ENCODE peak calls at places on chromosomes 13 and 19, in seven cellular contexts. One of them, this sample, is unnamed. For H3K4me1 and H3K36me3, the result is how much of the 10 kb centered on the place peaks cover.

GRCh38 chr13:41111454-41111853 is 21.1 kb downstream of the KBTBD6 start:
- DNase-seq in ovary: no peak
- DNase-seq in neural progenitor cell: no peak
- DNase-seq in aorta: no peak
- DNase-seq in naive thymus-derived CD4-positive, alpha-beta T cell: no peak
- DNase-seq in effector memory CD4-positive, alpha-beta T cell: no peak
- DNase-seq in Peyer's patch: no peak
- DNase-seq in this sample: no peak

GRCh38 chr13:105389373-105389772 is 1146.1 kb downstream of the EFNB2 start:
- DNase-seq in ovary: no peak
- DNase-seq in neural progenitor cell: no peak
- DNase-seq in aorta: no peak
- DNase-seq in naive thymus-derived CD4-positive, alpha-beta T cell: no peak
- DNase-seq in effector memory CD4-positive, alpha-beta T cell: no peak
- DNase-seq in Peyer's patch: no peak
- DNase-seq in this sample: no peak

GRCh38 chr13:113468461-113469147 is 15.3 kb upstream of the ADPRHL1 start:
- DNase-seq in ovary: no peak
- DNase-seq in neural progenitor cell: peak
- DNase-seq in aorta: no peak
- DNase-seq in naive thymus-derived CD4-positive, alpha-beta T cell: no peak
- DNase-seq in effector memory CD4-positive, alpha-beta T cell: no peak
- DNase-seq in Peyer's patch: no peak
- DNase-seq in this sample: no peak

GRCh38 chr13:29532136-29532535 is 63.4 kb downstream of the SLC7A1 start:
- DNase-seq in ovary: no peak
- DNase-seq in neural progenitor cell: no peak
- DNase-seq in aorta: no peak
- DNase-seq in naive thymus-derived CD4-positive, alpha-beta T cell: no peak
- DNase-seq in effector memory CD4-positive, alpha-beta T cell: no peak
- DNase-seq in Peyer's patch: no peak
- DNase-seq in this sample: no peak

GRCh38 chr19:51514866-51515481 is 13.4 kb upstream of the SIGLEC12 start:
- DNase-seq in ovary: no peak
- DNase-seq in neural progenitor cell: peak
- DNase-seq in aorta: no peak
- DNase-seq in naive thymus-derived CD4-positive, alpha-beta T cell: peak
- DNase-seq in effector memory CD4-positive, alpha-beta T cell: no peak
- DNase-seq in Peyer's patch: no peak
- DNase-seq in this sample: peak

GRCh38 chr13:94178625-94179244 is 300.7 kb downstream of the DCT start:
- DNase-seq in ovary: no peak
- DNase-seq in neural progenitor cell: no peak
- DNase-seq in aorta: no peak
- DNase-seq in naive thymus-derived CD4-positive, alpha-beta T cell: no peak
- DNase-seq in effector memory CD4-positive, alpha-beta T cell: no peak
- DNase-seq in Peyer's patch: no peak
- DNase-seq in this sample: no peak

GRCh38 chr13:106259928-106260327 is 275.5 kb downstream of the EFNB2 start:
- DNase-seq in ovary: no peak
- DNase-seq in neural progenitor cell: no peak
- DNase-seq in aorta: no peak
- DNase-seq in naive thymus-derived CD4-positive, alpha-beta T cell: no peak
- DNase-seq in effector memory CD4-positive, alpha-beta T cell: no peak
- DNase-seq in Peyer's patch: no peak
- DNase-seq in this sample: no peak

GRCh38 chr13:52002361-52002760 is 8.9 kb downstream of the ATP7B start:
- DNase-seq in ovary: no peak
- DNase-seq in neural progenitor cell: no peak
- DNase-seq in aorta: no peak
- DNase-seq in naive thymus-derived CD4-positive, alpha-beta T cell: no peak
- DNase-seq in effector memory CD4-positive, alpha-beta T cell: no peak
- DNase-seq in Peyer's patch: no peak
- DNase-seq in this sample: no peak

GRCh38 chr19:45895519-45895972 is 6.9 kb downstream of the MYPOP start:
- DNase-seq in ovary: no peak
- DNase-seq in neural progenitor cell: no peak
- DNase-seq in aorta: no peak
- DNase-seq in naive thymus-derived CD4-positive, alpha-beta T cell: no peak
- DNase-seq in effector memory CD4-positive, alpha-beta T cell: no peak
- DNase-seq in Peyer's patch: no peak
- DNase-seq in this sample: no peak

GRCh38 chr13:108102771-108103170 is 112.6 kb downstream of the LIG4 start:
- DNase-seq in ovary: no peak
- DNase-seq in neural progenitor cell: no peak
- DNase-seq in aorta: no peak
- DNase-seq in naive thymus-derived CD4-positive, alpha-beta T cell: no peak
- DNase-seq in effector memory CD4-positive, alpha-beta T cell: no peak
- DNase-seq in Peyer's patch: no peak
- DNase-seq in this sample: no peak

GRCh38 chr13:26508885-26509284 is 48.6 kb upstream of the WASF3 start:
- DNase-seq in ovary: peak
- DNase-seq in neural progenitor cell: no peak
- DNase-seq in aorta: peak
- DNase-seq in naive thymus-derived CD4-positive, alpha-beta T cell: no peak
- DNase-seq in effector memory CD4-positive, alpha-beta T cell: no peak
- DNase-seq in Peyer's patch: peak
- DNase-seq in this sample: no peak

GRCh38 chr13:108200781-108201398 is 14.4 kb downstream of the LIG4 start:
- DNase-seq in ovary: no peak
- DNase-seq in neural progenitor cell: no peak
- DNase-seq in aorta: no peak
- DNase-seq in naive thymus-derived CD4-positive, alpha-beta T cell: no peak
- DNase-seq in effector memory CD4-positive, alpha-beta T cell: no peak
- DNase-seq in Peyer's patch: no peak
- DNase-seq in this sample: no peak

GRCh38 chr13:50224534-50224933 is 209.3 kb downstream of the KCNRG start:
- DNase-seq in ovary: no peak
- DNase-seq in neural progenitor cell: no peak
- DNase-seq in aorta: no peak
- DNase-seq in naive thymus-derived CD4-positive, alpha-beta T cell: no peak
- DNase-seq in effector memory CD4-positive, alpha-beta T cell: no peak
- DNase-seq in Peyer's patch: no peak
- DNase-seq in this sample: no peak

GRCh38 chr13:110113284-110113764 is 193.6 kb downstream of the COL4A1 start:
- DNase-seq in ovary: no peak
- DNase-seq in neural progenitor cell: no peak
- DNase-seq in aorta: no peak
- DNase-seq in naive thymus-derived CD4-positive, alpha-beta T cell: no peak
- DNase-seq in effector memory CD4-positive, alpha-beta T cell: no peak
- DNase-seq in Peyer's patch: no peak
- DNase-seq in this sample: no peak

GRCh38 chr13:77696863-77697207 is 652 bp upstream of the SLAIN1 start:
- DNase-seq in ovary: no peak
- DNase-seq in neural progenitor cell: no peak
- DNase-seq in aorta: no peak
- DNase-seq in naive thymus-derived CD4-positive, alpha-beta T cell: no peak
- DNase-seq in effector memory CD4-positive, alpha-beta T cell: no peak
- DNase-seq in Peyer's patch: no peak
- DNase-seq in this sample: no peak

GRCh38 chr13:39602614-39603366 is at the start of gene LHFPL6:
- DNase-seq in ovary: peak
- DNase-seq in neural progenitor cell: peak
- DNase-seq in aorta: peak
- DNase-seq in naive thymus-derived CD4-positive, alpha-beta T cell: no peak
- DNase-seq in effector memory CD4-positive, alpha-beta T cell: no peak
- DNase-seq in Peyer's patch: peak
- DNase-seq in this sample: peak

GRCh38 chr13:65454403-65454802 is 1775.7 kb downstream of the PCDH9 start:
- DNase-seq in ovary: no peak
- DNase-seq in neural progenitor cell: no peak
- DNase-seq in aorta: no peak
- DNase-seq in naive thymus-derived CD4-positive, alpha-beta T cell: no peak
- DNase-seq in effector memory CD4-positive, alpha-beta T cell: no peak
- DNase-seq in Peyer's patch: no peak
- DNase-seq in this sample: no peak

GRCh38 chr19:39237200-39238184 is 7.3 kb downstream of the IFNL3 start:
- DNase-seq in ovary: no peak
- DNase-seq in neural progenitor cell: no peak
- DNase-seq in aorta: no peak
- DNase-seq in naive thymus-derived CD4-positive, alpha-beta T cell: no peak
- DNase-seq in effector memory CD4-positive, alpha-beta T cell: no peak
- DNase-seq in Peyer's patch: peak
- DNase-seq in this sample: peak

GRCh38 chr19:18898081-18898532 is 2.1 kb upstream of the CERS1 start:
- DNase-seq in ovary: no peak
- DNase-seq in neural progenitor cell: peak
- DNase-seq in aorta: no peak
- DNase-seq in naive thymus-derived CD4-positive, alpha-beta T cell: no peak
- DNase-seq in effector memory CD4-positive, alpha-beta T cell: no peak
- DNase-seq in Peyer's patch: no peak
- DNase-seq in this sample: peak

GRCh38 chr19:44800461-44800860 is 8.4 kb upstream of the BCAM start:
- DNase-seq in ovary: peak
- DNase-seq in neural progenitor cell: peak
- DNase-seq in aorta: peak
- DNase-seq in naive thymus-derived CD4-positive, alpha-beta T cell: peak
- DNase-seq in effector memory CD4-positive, alpha-beta T cell: peak
- DNase-seq in Peyer's patch: peak
- DNase-seq in this sample: peak

GRCh38 chr13:86002921-86003488 is 203.8 kb upstream of the SLITRK6 start:
- DNase-seq in ovary: no peak
- DNase-seq in neural progenitor cell: peak
- DNase-seq in aorta: no peak
- DNase-seq in naive thymus-derived CD4-positive, alpha-beta T cell: no peak
- DNase-seq in effector memory CD4-positive, alpha-beta T cell: no peak
- DNase-seq in Peyer's patch: no peak
- DNase-seq in this sample: no peak

GRCh38 chr19:10747674-10748073 is 29.8 kb downstream of the DNM2 start:
- DNase-seq in ovary: peak
- DNase-seq in neural progenitor cell: no peak
- DNase-seq in aorta: no peak
- DNase-seq in naive thymus-derived CD4-positive, alpha-beta T cell: no peak
- DNase-seq in effector memory CD4-positive, alpha-beta T cell: no peak
- DNase-seq in Peyer's patch: peak
- DNase-seq in this sample: peak
- H3K27ac ChIP-seq in ovary: no peak
- H3K27ac ChIP-seq in neural progenitor cell: no peak
- H3K27ac ChIP-seq in aorta: no peak
- H3K27ac ChIP-seq in naive thymus-derived CD4-positive, alpha-beta T cell: peak
- H3K27ac ChIP-seq in effector memory CD4-positive, alpha-beta T cell: peak
- H3K27ac ChIP-seq in Peyer's patch: peak
- H3K27ac ChIP-seq in this sample: peak

DNA sequence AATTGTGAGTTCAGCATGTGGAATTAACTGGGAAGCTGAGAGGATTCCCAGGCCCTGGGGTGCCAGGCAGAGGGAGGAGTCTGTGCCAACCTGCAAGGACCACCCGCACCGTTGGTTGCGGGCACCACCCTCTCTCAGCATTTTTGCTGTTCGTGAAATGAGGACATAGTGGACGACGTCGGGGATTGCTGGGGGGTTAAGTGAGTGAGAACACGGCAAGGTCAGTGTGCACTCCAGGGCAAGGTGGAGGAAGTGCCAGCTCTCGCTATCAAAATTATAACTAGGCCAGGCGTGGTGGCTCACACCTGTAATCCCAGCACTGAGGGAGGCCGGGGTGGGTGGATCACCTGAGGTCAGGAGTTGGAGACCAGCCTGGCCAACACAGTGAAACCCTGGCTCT is 2.2 kb downstream of the FXYD3 start:
- DNase-seq in ovary: no peak
- DNase-seq in neural progenitor cell: no peak
- DNase-seq in aorta: peak
- DNase-seq in naive thymus-derived CD4-positive, alpha-beta T cell: no peak
- DNase-seq in effector memory CD4-positive, alpha-beta T cell: no peak
- DNase-seq in Peyer's patch: no peak
- DNase-seq in this sample: peak
- H3K4me1 ChIP-seq in ovary: under half
- H3K4me1 ChIP-seq in neural progenitor cell: under half
- H3K4me1 ChIP-seq in aorta: under half
- H3K4me1 ChIP-seq in naive thymus-derived CD4-positive, alpha-beta T cell: under half
- H3K4me1 ChIP-seq in effector memory CD4-positive, alpha-beta T cell: under half
- H3K4me1 ChIP-seq in Peyer's patch: under half
- H3K4me1 ChIP-seq in this sample: under half

DNA sequence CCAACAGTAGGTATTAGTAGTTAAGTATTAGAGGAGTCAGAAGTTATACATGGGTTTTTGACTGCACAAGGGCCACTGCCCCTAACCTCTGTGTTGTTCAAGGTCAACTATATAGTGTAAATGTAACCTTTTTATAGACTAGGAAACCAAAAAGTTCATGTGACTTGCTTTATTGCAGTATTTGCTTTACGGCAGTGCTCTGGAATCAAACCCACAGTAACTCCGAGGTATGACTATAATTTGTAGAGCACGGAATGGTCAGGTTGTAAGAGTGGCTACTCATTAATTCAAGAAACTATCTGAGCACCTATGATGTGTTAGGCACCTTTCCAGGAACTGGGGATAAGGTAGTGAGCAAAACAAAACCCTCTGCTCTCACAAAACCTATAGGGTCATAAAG is 22.3 kb downstream of the SUPT20H start:
- DNase-seq in ovary: no peak
- DNase-seq in neural progenitor cell: no peak
- DNase-seq in aorta: no peak
- DNase-seq in naive thymus-derived CD4-positive, alpha-beta T cell: no peak
- DNase-seq in effector memory CD4-positive, alpha-beta T cell: no peak
- DNase-seq in Peyer's patch: no peak
- DNase-seq in this sample: no peak
- H3K36me3 ChIP-seq in ovary: under half
- H3K36me3 ChIP-seq in neural progenitor cell: under half
- H3K36me3 ChIP-seq in aorta: under half
- H3K36me3 ChIP-seq in naive thymus-derived CD4-positive, alpha-beta T cell: under half
- H3K36me3 ChIP-seq in effector memory CD4-positive, alpha-beta T cell: half or more
- H3K36me3 ChIP-seq in Peyer's patch: under half
- H3K36me3 ChIP-seq in this sample: under half

DNA sequence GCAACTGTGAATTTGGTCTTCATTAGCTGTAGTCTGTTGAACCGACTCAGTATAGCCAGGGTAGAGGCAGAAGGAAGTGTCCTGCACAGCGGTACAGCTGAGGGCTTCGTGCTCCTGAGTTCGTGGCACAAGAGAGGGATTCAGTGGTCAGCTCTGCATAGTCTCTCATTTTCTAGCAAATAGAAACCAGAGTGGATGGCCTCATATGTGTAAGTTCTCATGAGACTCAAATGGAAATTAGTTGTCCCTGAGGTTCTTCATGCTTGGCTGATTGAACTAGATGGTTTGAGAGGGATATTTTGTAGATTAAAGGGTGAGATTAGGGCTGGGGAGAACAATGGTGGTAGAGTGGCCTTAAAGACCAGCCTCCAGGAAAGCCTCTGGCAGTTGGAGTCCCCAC is 50.5 kb downstream of the ARHGEF7 start:
- DNase-seq in ovary: no peak
- DNase-seq in neural progenitor cell: no peak
- DNase-seq in aorta: no peak
- DNase-seq in naive thymus-derived CD4-positive, alpha-beta T cell: no peak
- DNase-seq in effector memory CD4-positive, alpha-beta T cell: no peak
- DNase-seq in Peyer's patch: no peak
- DNase-seq in this sample: no peak
- H3K27ac ChIP-seq in ovary: no peak
- H3K27ac ChIP-seq in neural progenitor cell: no peak
- H3K27ac ChIP-seq in aorta: no peak
- H3K27ac ChIP-seq in naive thymus-derived CD4-positive, alpha-beta T cell: no peak
- H3K27ac ChIP-seq in effector memory CD4-positive, alpha-beta T cell: no peak
- H3K27ac ChIP-seq in Peyer's patch: no peak
- H3K27ac ChIP-seq in this sample: no peak